ENCODE peak calls at places on chromosomes 11 and 22, in five cellular contexts. X is GM23248; M is CD8-positive, alpha-beta T cell; L is left ventricle myocardium inferior; E is body of pancreas. C is an unnamed sample.

GRCh38 chr11:93921695-93922468 is 71.5 kb upstream of the VSTM5 start:
- DNase-seq in X (peak; percentile 74), M (no peak), L (no peak), E (peak; percentile 57), C (peak; percentile 76)

GRCh38 chr11:131371791-131372104 is 1.3 kb downstream of the NTM start:
- DNase-seq in X (no peak), M (no peak), L (no peak), E (no peak), C (no peak)

GRCh38 chr11:71484248-71485062 is 31.5 kb downstream of the NADSYN1 start:
- DNase-seq in X (no peak), M (no peak), L (no peak), E (no peak), C (no peak)

GRCh38 chr11:1401656-1402221 is 12.0 kb downstream of the BRSK2 start:
- DNase-seq in X (peak; percentile 68), M (peak; percentile 62), L (peak; percentile 66), E (peak; percentile 83), C (peak; percentile 89)

GRCh38 chr11:57801185-57801490 is 39.5 kb downstream of the CTNND1 start:
- DNase-seq in X (no peak), M (no peak), L (no peak), E (no peak), C (no peak)

GRCh38 chr11:65290448-65291165 is 24.1 kb upstream of the CDC42EP2 start:
- DNase-seq in X (peak; percentile 98), M (no peak), L (peak; percentile 93), E (peak; percentile 93), C (peak; percentile 68)

GRCh38 chr22:46054878-46055158 is 77.9 kb upstream of the WNT7B start:
- DNase-seq in X (no peak), M (no peak), L (peak; percentile 18), E (peak; percentile 19), C (no peak)

GRCh38 chr11:73389902-73390301 is 13.7 kb downstream of the RELT start:
- DNase-seq in X (no peak), M (no peak), L (no peak), E (no peak), C (no peak)

GRCh38 chr11:77332259-77332658 is 30.8 kb upstream of the GDPD4 start:
- DNase-seq in X (no peak), M (no peak), L (no peak), E (no peak), C (no peak)

GRCh38 chr11:10674991-10675440 is 18.5 kb downstream of the IRAG1 start:
- DNase-seq in X (peak; percentile 66), M (no peak), L (peak; percentile 47), E (no peak), C (no peak)

GRCh38 chr22:30351226-30351625 is 5.5 kb downstream of the SF3A1 start:
- DNase-seq in X (no peak), M (no peak), L (no peak), E (no peak), C (no peak)

GRCh38 chr11:64510759-64511158 is 80.3 kb upstream of the SLC22A12 start:
- DNase-seq in X (no peak), M (no peak), L (no peak), E (no peak), C (no peak)

GRCh38 chr11:57501951-57502350 is 13.6 kb downstream of the SLC43A1 start:
- DNase-seq in X (peak; percentile 35), M (no peak), L (no peak), E (peak; percentile 94), C (no peak)

GRCh38 chr11:117600261-117600783 is 196.7 kb downstream of the DSCAML1 start:
- DNase-seq in X (no peak), M (no peak), L (no peak), E (no peak), C (no peak)

GRCh38 chr22:26479792-26480610 is 3.6 kb downstream of the HPS4 start:
- DNase-seq in X (no peak), M (no peak), L (no peak), E (no peak), C (no peak)

GRCh38 chr11:8779107-8779506 is 96.5 kb downstream of the RPL27A start:
- DNase-seq in X (peak; percentile 45), M (no peak), L (no peak), E (no peak), C (no peak)
- H3K4me1 ChIP-seq in X (peaks cover 19% of the 10 kb centered on the region), M (no peaks in the 10 kb centered on the region), L (peaks cover 82% of the 10 kb centered on the region), E (peaks cover 50% of the 10 kb centered on the region), C (peaks cover 13% of the 10 kb centered on the region)

GRCh38 chr22:37423283-37423682 is 4.0 kb downstream of the ELFN2 start:
- DNase-seq in X (no peak), M (no peak), L (no peak), E (no peak), C (no peak)

GRCh38 chr22:37419370-37419915 is 7.8 kb downstream of the ELFN2 start:
- DNase-seq in X (peak; percentile 67), M (no peak), L (no peak), E (no peak), C (no peak)

GRCh38 chr22:37419916-37420655 is 7.2 kb downstream of the ELFN2 start:
- DNase-seq in X (peak; percentile 41), M (peak; percentile 64), L (no peak), E (no peak), C (peak; percentile 41)

GRCh38 chr22:37420656-37421467 is 6.4 kb downstream of the ELFN2 start:
- DNase-seq in X (peak; percentile 66), M (no peak), L (no peak), E (no peak), C (no peak)

GRCh38 chr22:37421468-37421877 is 5.8 kb downstream of the ELFN2 start:
- DNase-seq in X (no peak), M (no peak), L (no peak), E (no peak), C (no peak)
- H3K27me3 ChIP-seq in X (peaks cover 6% of the 10 kb centered on the region), M (peaks cover 3% of the 10 kb centered on the region), L (peaks cover 98% of the 10 kb centered on the region), E (no peaks in the 10 kb centered on the region), C (peaks cover 65% of the 10 kb centered on the region)

DNA sequence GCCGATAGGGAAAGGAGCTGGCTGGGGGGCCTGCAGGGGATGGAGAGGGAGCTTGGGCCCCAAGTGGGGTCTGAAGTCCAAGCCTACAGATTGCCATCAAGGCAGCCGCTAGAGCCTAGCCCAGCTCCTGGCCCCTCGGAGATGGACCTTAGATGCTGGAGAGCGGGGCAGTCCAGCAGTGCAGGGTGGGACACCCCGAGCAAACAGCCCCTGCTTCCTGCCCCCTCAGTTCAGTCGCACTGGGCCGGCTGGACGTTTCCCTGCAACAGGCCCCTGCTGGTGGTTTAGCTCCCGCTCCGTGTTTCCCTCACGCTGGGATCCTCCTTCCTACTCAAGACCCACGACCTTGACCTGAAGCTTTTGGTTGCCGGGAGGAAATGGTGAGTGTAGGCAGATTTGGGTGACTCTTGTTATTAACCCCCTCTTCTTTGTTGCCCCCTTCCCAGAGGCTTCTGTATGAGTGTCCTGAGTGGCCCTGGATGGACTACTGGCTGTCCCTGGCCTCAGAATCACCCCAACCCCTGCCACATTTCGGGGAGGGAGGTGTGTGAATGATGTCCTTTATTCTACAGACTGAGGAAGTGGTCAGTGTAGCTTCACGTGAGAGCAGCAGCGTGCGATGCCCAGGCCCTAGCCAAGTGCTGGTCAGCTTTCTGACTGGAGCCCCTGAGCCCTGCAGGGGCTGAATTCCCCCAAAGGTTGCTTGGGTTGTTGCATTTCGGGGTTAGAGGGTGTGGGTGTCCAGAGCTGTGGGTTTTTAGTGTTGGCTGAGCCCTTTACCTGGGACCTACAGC is 2.7 kb downstream of the ST3GAL4 start:
- DNase-seq in X (peak; percentile 45), M (no peak), L (peak; percentile 16), E (no peak), C (no peak)
- H3K4me1 ChIP-seq in X (peaks cover 47% of the 10 kb centered on the region), M (peaks cover 16% of the 10 kb centered on the region), L (peaks cover 95% of the 10 kb centered on the region), E (peaks cover 21% of the 10 kb centered on the region), C (peaks cover 53% of the 10 kb centered on the region)

GRCh38 chr11:284081-285020 is 4.6 kb upstream of the PGGHG start:
- DNase-seq in X (no peak), M (peak; percentile 48), L (no peak), E (no peak), C (no peak)

GRCh38 chr11:283405-284080 is 5.3 kb downstream of the NLRP6 start:
- DNase-seq in X (no peak), M (peak; percentile 36), L (no peak), E (no peak), C (no peak)

GRCh38 chr11:281486-282161 is 3.4 kb downstream of the NLRP6 start:
- DNase-seq in X (no peak), M (no peak), L (no peak), E (no peak), C (no peak)

GRCh38 chr11:282171-282570 is 4.0 kb downstream of the NLRP6 start:
- DNase-seq in X (no peak), M (no peak), L (no peak), E (no peak), C (no peak)

GRCh38 chr11:282630-283360 is 4.6 kb downstream of the NLRP6 start:
- DNase-seq in X (no peak), M (peak; percentile 47), L (no peak), E (no peak), C (no peak)
- H3K27me3 ChIP-seq in X (peaks cover 56% of the 10 kb centered on the region), M (no peaks in the 10 kb centered on the region), L (peaks cover 99% of the 10 kb centered on the region), E (no peaks in the 10 kb centered on the region), C (no peaks in the 10 kb centered on the region)

GRCh38 chr22:19853879-19854777 is 546 bp downstream of the GNB1L start:
- DNase-seq in X (peak; percentile 31), M (no peak), L (no peak), E (no peak), C (peak; percentile 64)
- H3K4me1 ChIP-seq in X (peaks cover 23% of the 10 kb centered on the region), M (peaks cover 37% of the 10 kb centered on the region), L (peaks cover 37% of the 10 kb centered on the region), E (peaks cover 51% of the 10 kb centered on the region), C (peaks cover 35% of the 10 kb centered on the region)

DNA sequence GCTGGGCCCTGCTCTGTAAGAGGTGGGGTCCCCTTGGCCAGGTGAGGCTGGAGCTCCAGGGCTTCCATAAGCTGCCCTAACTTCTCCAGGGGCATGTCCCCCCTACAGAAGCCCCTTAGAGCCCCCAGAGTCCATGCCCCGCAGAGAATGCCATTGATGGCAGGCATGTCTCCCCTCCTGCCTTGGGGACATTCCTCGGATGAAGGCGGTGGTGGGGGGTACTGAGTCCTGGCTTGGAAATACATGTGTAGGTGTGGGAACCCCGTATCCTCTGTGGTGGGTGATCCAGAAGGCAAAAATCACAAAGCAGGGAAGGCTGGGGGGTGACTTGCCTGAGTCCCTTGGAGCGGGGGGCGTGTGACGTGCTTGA is 69.6 kb upstream of the KCNQ1OT1 start:
- DNase-seq in X (no peak), M (no peak), L (no peak), E (no peak), C (no peak)
- H3K27me3 ChIP-seq in X (peaks cover 30% of the 10 kb centered on the region), M (no peaks in the 10 kb centered on the region), L (no peaks in the 10 kb centered on the region), E (no peaks in the 10 kb centered on the region), C (peaks cover 3% of the 10 kb centered on the region)

GRCh38 chr11:2689551-2690260 is 10.1 kb downstream of the KCNQ1OT1 start:
- DNase-seq in X (no peak), M (no peak), L (no peak), E (peak; percentile 13), C (no peak)
- H3K4me1 ChIP-seq in X (no peaks in the 10 kb centered on the region), M (no peaks in the 10 kb centered on the region), L (peaks cover 82% of the 10 kb centered on the region), E (peaks cover 63% of the 10 kb centered on the region), C (peaks cover 70% of the 10 kb centered on the region)

GRCh38 chr22:36606659-36607058 is 77.7 kb upstream of the EIF3D start:
- DNase-seq in X (no peak), M (no peak), L (no peak), E (no peak), C (no peak)
- H3K27me3 ChIP-seq in X (peaks cover 90% of the 10 kb centered on the region), M (no peaks in the 10 kb centered on the region), L (peaks cover 58% of the 10 kb centered on the region), E (no peaks in the 10 kb centered on the region), C (peaks cover 31% of the 10 kb centered on the region)